ENCODE peak calls at places on chromosomes 7 and 10, in five cellular contexts. Z is BJ, A is omental fat pad, M is colonic mucosa, I is psoas muscle. P is an unnamed sample.

GRCh38 chr10:34018129-34018528 is 683.7 kb upstream of the NRP1 start:
- DNase-seq in M (no peak), Z (no peak), I (no peak), A (no peak), P (peak)

GRCh38 chr7:157684157-157684595 is 347.4 kb downstream of the DNAJB6 start:
- DNase-seq in M (no peak), A (no peak), Z (no peak), I (no peak), P (no peak)

GRCh38 chr7:111012799-111013675 is 77.9 kb upstream of the LRRN3 start:
- DNase-seq in Z (no peak), M (no peak), A (no peak), I (no peak), P (peak)

GRCh38 chr10:70976063-70976462 is 87.7 kb upstream of the PCBD1 start:
- DNase-seq in M (no peak), I (no peak), Z (no peak), A (no peak), P (no peak)

GRCh38 chr7:105452085-105452484 is 63.4 kb upstream of the SRPK2 start:
- DNase-seq in I (no peak), M (no peak), A (no peak), Z (no peak), P (no peak)

GRCh38 chr10:122544493-122544892 is 16.1 kb upstream of the DMBT1 start:
- DNase-seq in A (no peak), Z (no peak), M (no peak), I (no peak), P (no peak)

GRCh38 chr10:26890956-26891355 is 30.2 kb upstream of the ABI1 start:
- DNase-seq in I (no peak), Z (no peak), A (no peak), M (peak), P (peak)

GRCh38 chr7:157028528-157028903 is 18.1 kb upstream of the MNX1 start:
- DNase-seq in A (peak), M (no peak), Z (no peak), I (no peak), P (no peak)

GRCh38 chr7:36686499-36686898 is 37.8 kb downstream of the AOAH start:
- DNase-seq in Z (no peak), M (no peak), I (no peak), A (no peak), P (peak)

GRCh38 chr7:82672078-82672477 is 228.5 kb upstream of the CACNA2D1 start:
- DNase-seq in Z (no peak), A (no peak), I (no peak), M (no peak), P (no peak)

GRCh38 chr7:81470084-81470723 is 299.6 kb downstream of the HGF start:
- DNase-seq in M (peak), I (peak), A (no peak), Z (no peak), P (peak)

GRCh38 chr10:51171946-51172345 is 97.7 kb downstream of the PRKG1 start:
- DNase-seq in M (no peak), Z (no peak), I (no peak), A (no peak), P (peak)

GRCh38 chr10:52308251-52309031 is 5.6 kb upstream of the DKK1 start:
- DNase-seq in M (peak), A (no peak), I (peak), Z (no peak), P (peak)

GRCh38 chr7:26508481-26508880 is 216.8 kb downstream of the SNX10 start:
- DNase-seq in A (no peak), I (no peak), Z (no peak), M (peak), P (no peak)

GRCh38 chr7:108247646-108248045 is 117.5 kb upstream of the LAMB4 start:
- DNase-seq in I (no peak), Z (no peak), M (no peak), A (no peak), P (peak)

GRCh38 chr7:108244110-108244509 is 113.9 kb upstream of the LAMB4 start:
- DNase-seq in I (no peak), Z (no peak), A (no peak), M (no peak), P (peak)

GRCh38 chr7:108248418-108248817 is 118.3 kb upstream of the LAMB4 start:
- DNase-seq in I (no peak), Z (no peak), A (no peak), M (no peak), P (no peak)

GRCh38 chr7:108245523-108246226 is 115.5 kb upstream of the LAMB4 start:
- DNase-seq in A (no peak), Z (no peak), M (no peak), I (no peak), P (no peak)

GRCh38 chr7:108246227-108246837 is 116.2 kb upstream of the LAMB4 start:
- DNase-seq in M (no peak), I (peak), A (no peak), Z (peak), P (peak)
- TF ChIP-seq CTCF in M (no peak), I (no peak), A (no peak), Z (no peak), P (peak)

GRCh38 chr7:6111041-6111440 is 79.9 kb downstream of the ANKRD61 start:
- DNase-seq in M (no peak), I (no peak), A (no peak), Z (no peak), P (no peak)

GRCh38 chr7:6107924-6108323 is 76.7 kb downstream of the ANKRD61 start:
- DNase-seq in A (no peak), I (no peak), M (no peak), Z (no peak), P (no peak)

GRCh38 chr7:6106140-6106904 is 75.1 kb downstream of the ANKRD61 start:
- DNase-seq in A (no peak), Z (no peak), I (no peak), M (peak), P (peak)
- TF ChIP-seq CTCF in A (no peak), Z (no peak), I (peak), M (no peak), P (peak)

DNA sequence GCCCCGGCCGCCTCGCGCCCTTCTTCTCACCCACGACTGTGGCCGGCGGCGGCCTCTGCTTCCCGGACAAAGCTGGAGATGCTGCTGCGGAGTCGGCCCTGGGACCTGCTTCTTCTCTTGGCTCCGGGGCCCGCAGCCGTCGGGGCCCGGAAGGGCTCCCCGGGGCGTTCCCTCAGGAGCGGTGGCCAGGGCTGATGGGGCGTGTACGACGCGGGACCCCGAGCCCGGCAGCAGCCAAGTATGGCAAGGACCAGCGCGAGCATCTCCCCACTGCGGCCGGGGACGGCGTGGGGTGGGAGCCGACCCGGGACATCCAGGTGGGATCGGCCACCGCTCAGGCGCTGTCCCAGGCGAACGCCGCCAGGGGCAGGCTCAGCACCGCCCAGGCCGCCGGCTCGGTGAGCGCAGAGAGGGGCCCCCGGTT is 27.6 kb upstream of the BMS1 start:
- DNase-seq in A (no peak), M (no peak), Z (no peak), I (peak), P (no peak)
- TF ChIP-seq CTCF in A (no peak), M (no peak), Z (peak), I (no peak), P (peak)

DNA sequence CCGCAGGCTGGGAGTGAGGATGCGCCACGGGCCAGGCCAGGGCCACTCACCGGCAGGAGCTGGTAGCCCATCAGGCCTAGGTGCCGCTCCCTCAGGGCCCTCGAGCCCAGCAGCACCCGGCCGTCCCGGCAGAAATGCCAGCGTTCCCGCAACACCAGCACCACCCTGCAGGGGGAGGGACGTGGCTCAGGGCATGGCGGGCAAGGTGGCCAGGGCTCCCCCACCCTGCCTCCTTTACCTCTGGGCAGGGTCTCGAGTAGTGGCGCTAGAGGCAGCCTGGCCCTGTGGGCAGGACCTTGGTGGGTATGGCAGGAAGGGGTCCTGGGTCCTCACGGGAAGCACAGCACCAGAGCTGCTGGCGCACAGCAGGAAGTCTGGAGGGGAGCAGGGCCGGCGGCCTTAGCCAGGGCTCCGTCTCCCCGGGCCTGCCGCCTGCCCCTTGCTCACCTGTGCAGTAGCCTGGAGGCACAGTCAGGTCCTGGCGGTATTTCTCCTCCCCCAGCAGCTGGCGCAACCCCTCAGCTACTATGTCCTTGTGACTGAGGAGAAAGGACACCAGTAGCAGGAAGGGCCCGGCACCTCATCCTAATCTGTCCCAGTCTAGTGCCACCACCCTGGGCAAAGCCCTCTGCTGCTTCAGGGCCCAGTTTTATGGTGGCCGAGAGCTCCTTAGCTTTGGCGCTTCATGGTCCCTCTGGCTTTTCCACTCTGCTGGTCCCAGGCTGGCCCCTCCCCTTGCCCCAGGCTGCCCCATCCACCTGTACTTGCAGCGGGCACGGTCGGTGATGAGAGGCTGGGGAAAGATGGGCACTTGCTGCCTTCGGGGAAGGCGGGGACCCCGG is 3.5 kb downstream of the FASTK start:
- DNase-seq in I (no peak), M (no peak), A (no peak), Z (no peak), P (no peak)
- TF ChIP-seq CTCF in I (no peak), M (no peak), A (no peak), Z (peak), P (peak)

GRCh38 chr10:21722209-21722608 is 188.2 kb downstream of the MLLT10 start:
- DNase-seq in I (no peak), A (no peak), M (no peak), Z (no peak), P (no peak)
- TF ChIP-seq CTCF in I (no peak), A (no peak), M (no peak), Z (no peak), P (no peak)